ENCODE peak calls at places on chromosome 18, in five cellular contexts. B is IMR-90, U is NB4, E is fibroblast of mammary gland, X is MM.1S. K is an unnamed sample.

GRCh38 chr18:75083131-75083530 is 125.8 kb downstream of the PTGR3 start:
- DNase-seq in B (no peak), U (no peak), E (no peak), X (no peak), K (no peak)

GRCh38 chr18:13500227-13500865 is 226.0 kb downstream of the FAM210A start:
- DNase-seq in B (peak; percentile 57), U (no peak), E (peak; percentile 48), X (no peak), K (no peak)

GRCh38 chr18:13461488-13461887 is 242.9 kb downstream of the LDLRAD4 start:
- DNase-seq in B (no peak), U (peak; percentile 7), E (no peak), X (no peak), K (no peak)

GRCh38 chr18:22455425-22456150 is 37.9 kb upstream of the CTAGE1 start:
- DNase-seq in B (no peak), U (no peak), E (no peak), X (no peak), K (no peak)

GRCh38 chr18:50158866-50159653 is 35.9 kb downstream of the MYO5B start:
- DNase-seq in B (no peak), U (no peak), E (no peak), X (no peak), K (no peak)

GRCh38 chr18:3720818-3721545 is 271.0 kb downstream of the TGIF1 start:
- DNase-seq in B (no peak), U (no peak), E (no peak), X (no peak), K (no peak)

GRCh38 chr18:70464343-70465114 is 175.7 kb downstream of the SOCS6 start:
- DNase-seq in B (peak; percentile 55), U (peak; percentile 89), E (peak; percentile 59), X (peak; percentile 65), K (peak; percentile 57)

GRCh38 chr18:79425573-79425895 is 29.8 kb downstream of the NFATC1 start:
- DNase-seq in B (no peak), U (no peak), E (no peak), X (no peak), K (no peak)

GRCh38 chr18:46856975-46857374 is 60.3 kb downstream of the PIAS2 start:
- DNase-seq in B (no peak), U (no peak), E (peak; percentile 15), X (no peak), K (no peak)

GRCh38 chr18:7902399-7902839 is 335.3 kb downstream of the PTPRM start:
- DNase-seq in B (peak; percentile 99), U (no peak), E (peak; percentile 84), X (no peak), K (no peak)

GRCh38 chr18:11654736-11655604 is 34.1 kb upstream of the GNAL start:
- DNase-seq in B (peak; percentile 4), U (peak; percentile 49), E (peak; percentile 29), X (peak; percentile 49), K (peak; percentile 85)

GRCh38 chr18:2686349-2686968 is 30.9 kb downstream of the SMCHD1 start:
- DNase-seq in B (no peak), U (peak; percentile 13), E (no peak), X (no peak), K (no peak)

GRCh38 chr18:51135361-51135760 is 62.1 kb downstream of the MEX3C start:
- DNase-seq in B (peak; percentile 35), U (no peak), E (peak; percentile 74), X (no peak), K (no peak)

GRCh38 chr18:22309191-22309590 is 108.5 kb downstream of the CTAGE1 start:
- DNase-seq in B (peak; percentile 85), U (no peak), E (peak; percentile 73), X (no peak), K (no peak)

GRCh38 chr18:60506682-60507081 is 134.1 kb upstream of the MC4R start:
- DNase-seq in B (no peak), U (no peak), E (peak; percentile 51), X (no peak), K (no peak)

GRCh38 chr18:6255121-6255742 is 159.5 kb downstream of the L3MBTL4 start:
- DNase-seq in B (no peak), U (no peak), E (no peak), X (no peak), K (no peak)

GRCh38 chr18:49648326-49648725 is 86.5 kb downstream of the LIPG start:
- DNase-seq in B (no peak), U (no peak), E (peak; percentile 72), X (no peak), K (no peak)

GRCh38 chr18:51195602-51196115 is 1.8 kb downstream of the MEX3C start:
- DNase-seq in B (peak; percentile 60), U (peak; percentile 61), E (peak; percentile 34), X (peak; percentile 69), K (no peak)

GRCh38 chr18:55247032-55247431 is 287.8 kb upstream of the CCDC68 start:
- DNase-seq in B (no peak), U (no peak), E (peak; percentile 38), X (no peak), K (no peak)

GRCh38 chr18:70366174-70366573 is 77.3 kb downstream of the SOCS6 start:
- DNase-seq in B (no peak), U (no peak), E (no peak), X (no peak), K (no peak)

GRCh38 chr18:68916734-68917133 is 118.9 kb downstream of the CCDC102B start:
- DNase-seq in B (no peak), U (peak; percentile 4), E (peak; percentile 71), X (no peak), K (no peak)

GRCh38 chr18:62716679-62717058 is 1.3 kb downstream of the PHLPP1 start:
- DNase-seq in B (no peak), U (peak; percentile 65), E (peak; percentile 16), X (peak; percentile 31), K (peak; percentile 56)

GRCh38 chr18:10160251-10160650 is 246.4 kb downstream of the VAPA start:
- DNase-seq in B (no peak), U (no peak), E (no peak), X (no peak), K (no peak)

GRCh38 chr18:45670281-45670962 is 53.6 kb upstream of the SLC14A1 start:
- DNase-seq in B (peak; percentile 85), U (peak; percentile 96), E (peak; percentile 76), X (no peak), K (no peak)

GRCh38 chr18:7272268-7273049 is 41.6 kb downstream of the LRRC30 start:
- DNase-seq in B (peak; percentile 61), U (peak; percentile 59), E (peak; percentile 75), X (peak; percentile 77), K (no peak)

GRCh38 chr18:24228661-24229053 is 89.8 kb downstream of the CABYR start:
- DNase-seq in B (peak; percentile 21), U (no peak), E (peak; percentile 31), X (no peak), K (no peak)

GRCh38 chr18:23626451-23627279 is 36.0 kb downstream of the ANKRD29 start:
- DNase-seq in B (peak; percentile 73), U (no peak), E (peak; percentile 72), X (no peak), K (no peak)

GRCh38 chr18:65035701-65036100 is 715.1 kb upstream of the CDH7 start:
- DNase-seq in B (no peak), U (no peak), E (no peak), X (no peak), K (no peak)

GRCh38 chr18:4544131-4544530 is 89.0 kb upstream of the DLGAP1 start:
- DNase-seq in B (no peak), U (peak; percentile 4), E (no peak), X (no peak), K (no peak)

GRCh38 chr18:77461062-77461693 is 211.5 kb downstream of the GALR1 start:
- DNase-seq in B (no peak), U (no peak), E (no peak), X (no peak), K (no peak)

GRCh38 chr18:56659111-56659510 is 8.0 kb downstream of the WDR7 start:
- DNase-seq in B (no peak), U (no peak), E (no peak), X (no peak), K (no peak)

DNA sequence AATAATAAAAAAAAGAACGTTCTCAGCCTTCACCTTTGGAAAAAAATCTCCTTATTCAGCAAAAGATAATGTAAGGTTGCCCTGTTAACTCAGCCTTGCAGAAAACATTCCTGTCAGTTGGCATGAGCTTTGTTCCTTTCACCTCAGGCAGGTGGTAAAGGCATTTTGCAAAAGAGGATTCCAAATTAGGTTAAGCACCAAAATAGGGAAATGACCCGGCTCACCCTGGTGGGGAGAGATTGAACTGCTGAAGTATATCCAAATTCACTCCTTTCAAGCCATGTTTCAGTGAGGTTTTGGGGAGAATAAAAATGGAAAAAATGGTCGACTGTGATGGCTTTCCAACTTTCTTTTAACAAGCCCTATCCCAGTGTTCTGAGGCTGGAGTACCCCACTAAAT is 1988.8 kb upstream of the PIK3C3 start:
- DNase-seq in B (no peak), U (no peak), E (peak; percentile 21), X (no peak), K (no peak)
- TF ChIP-seq CTCF in B (no peak), U (peak; percentile 18), E (peak; percentile 51), X (peak; percentile 45), K (peak; percentile 68)

DNA sequence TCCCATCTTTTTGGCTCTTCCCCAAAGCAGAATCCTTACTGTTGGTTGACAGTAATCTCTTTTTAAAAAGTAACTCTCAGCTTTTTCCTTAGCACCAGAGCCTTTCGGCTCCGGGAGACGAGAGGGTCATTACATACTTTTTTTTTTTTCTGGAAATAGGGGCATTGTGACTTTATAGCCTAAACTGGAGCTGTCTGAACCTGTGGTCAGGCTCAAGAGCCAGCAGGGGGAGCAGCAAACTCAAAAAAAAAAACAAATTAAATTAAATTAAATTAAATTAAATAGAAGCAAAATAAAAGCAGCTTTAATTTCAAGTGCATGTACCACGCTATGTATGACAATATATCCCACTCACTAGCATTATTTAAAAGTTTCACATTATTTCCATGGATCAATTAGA is 156.6 kb downstream of the DTNA start:
- DNase-seq in B (peak; percentile 30), U (no peak), E (peak; percentile 33), X (no peak), K (no peak)
- TF ChIP-seq CTCF in B (peak; percentile 57), U (peak; percentile 44), E (peak; percentile 51), X (no peak), K (peak; percentile 52)

GRCh38 chr18:61582205-61582710 is 249.0 kb downstream of the CDH20 start:
- DNase-seq in B (no peak), U (no peak), E (no peak), X (no peak), K (no peak)
- TF ChIP-seq CTCF in B (no peak), U (no peak), E (no peak), X (no peak), K (peak; percentile 61)

DNA sequence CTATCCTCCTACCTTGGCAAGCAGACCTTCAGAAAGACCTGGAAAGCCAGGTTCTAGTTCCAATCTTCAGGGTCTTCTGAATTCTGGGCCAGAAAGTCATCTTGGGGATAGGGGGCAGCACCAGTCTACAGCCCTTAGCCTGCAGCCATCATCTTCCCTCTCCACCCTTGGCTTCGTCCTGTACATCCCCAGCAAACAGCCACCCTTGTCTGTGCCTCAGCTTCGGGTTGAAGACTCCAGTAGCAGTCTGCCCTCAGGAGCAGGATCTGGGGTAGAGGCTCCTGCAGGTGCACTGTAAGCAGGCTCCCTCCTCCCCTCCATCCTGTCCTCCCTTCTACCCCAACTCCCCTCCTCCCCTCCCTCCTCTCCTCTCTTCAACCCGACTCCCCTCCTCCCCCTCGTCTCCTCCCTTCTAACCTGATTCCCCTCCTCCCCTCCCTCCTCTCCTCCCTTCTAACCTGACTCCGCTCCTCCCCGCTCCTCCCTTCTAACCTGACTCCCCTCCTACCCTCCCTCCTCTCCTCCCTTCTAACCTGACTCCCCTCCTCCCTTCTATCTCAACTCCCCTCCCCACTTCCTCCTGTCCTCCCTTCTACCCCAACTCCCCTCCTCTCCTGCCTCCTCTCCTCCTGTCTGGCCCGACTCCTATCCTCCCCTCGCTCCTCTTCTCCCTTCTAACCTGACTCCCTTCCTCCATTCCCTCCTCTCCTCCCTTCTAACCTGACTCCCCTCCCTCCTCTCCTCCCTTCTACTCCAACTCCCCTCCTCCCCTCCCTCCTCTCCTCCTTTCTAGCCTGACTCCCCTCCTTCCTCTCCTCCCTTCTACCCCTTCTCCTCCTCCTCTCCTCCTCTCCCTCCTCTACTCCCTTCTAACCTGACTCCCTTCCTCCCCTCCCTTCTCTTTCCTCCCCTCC is 90.1 kb upstream of the SMAD2 start:
- DNase-seq in B (no peak), U (peak; percentile 40), E (no peak), X (no peak), K (no peak)
- TF ChIP-seq CTCF in B (no peak), U (peak; percentile 11), E (no peak), X (no peak), K (no peak)